ENCODE peak calls at places on chromosomes 1 and 21, in seven cellular contexts. O is NCI-H1092; D is anterior cingulate cortex; B is cortex of kidney; S is cardiac muscle cell; T is AG08395; K is central memory CD4-positive, alpha-beta T cell. Y is an unnamed sample.

GRCh38 chr1:166908942-166909341 is 32.9 kb upstream of the TADA1 start:
- DNase-seq in O (no peak), D (no peak), B (no peak), S (no peak), T (no peak), K (no peak), Y (no peak)

GRCh38 chr1:173315296-173315695 is 108.2 kb upstream of the TNFSF4 start:
- DNase-seq in O (no peak), D (no peak), B (no peak), S (no peak), T (no peak), K (no peak), Y (no peak)

GRCh38 chr1:227318003-227318851 is at the start of gene CDC42BPA:
- DNase-seq in O (peak), D (peak), B (no peak), S (peak), T (peak), K (no peak), Y (peak)

GRCh38 chr1:169765580-169766331 is 29.0 kb downstream of the METTL18 start:
- DNase-seq in O (no peak), D (no peak), B (no peak), S (no peak), T (no peak), K (no peak), Y (no peak)

GRCh38 chr1:156643266-156644092 is 1.6 kb downstream of the BCAN start:
- DNase-seq in O (no peak), D (no peak), B (no peak), S (no peak), T (no peak), K (peak), Y (no peak)

GRCh38 chr1:61157420-61157987 is 75.1 kb downstream of the NFIA start:
- DNase-seq in O (no peak), D (no peak), B (no peak), S (peak), T (peak), K (no peak), Y (no peak)

GRCh38 chr1:8966606-8967005 is 20.9 kb downstream of the CA6 start:
- DNase-seq in O (no peak), D (no peak), B (no peak), S (no peak), T (no peak), K (no peak), Y (no peak)

GRCh38 chr1:12078938-12079861 is 16.1 kb downstream of the TNFRSF8 start:
- DNase-seq in O (peak), D (no peak), B (no peak), S (peak), T (peak), K (no peak), Y (no peak)

GRCh38 chr1:188317894-188318293 is 1489.1 kb downstream of the PLA2G4A start:
- DNase-seq in O (no peak), D (no peak), B (no peak), S (no peak), T (no peak), K (no peak), Y (no peak)

GRCh38 chr1:30700528-30701265 is 22.7 kb downstream of the MATN1 start:
- DNase-seq in O (no peak), D (no peak), B (no peak), S (no peak), T (peak), K (no peak), Y (peak)

GRCh38 chr1:224541072-224541790 is 74.9 kb upstream of the CNIH3 start:
- DNase-seq in O (no peak), D (no peak), B (no peak), S (no peak), T (no peak), K (no peak), Y (no peak)

GRCh38 chr1:216193839-216194443 is 229.3 kb downstream of the USH2A start:
- DNase-seq in O (peak), D (no peak), B (no peak), S (no peak), T (no peak), K (no peak), Y (no peak)

GRCh38 chr1:245045087-245045881 is 109.5 kb upstream of the KIF26B start:
- DNase-seq in O (no peak), D (no peak), B (no peak), S (peak), T (no peak), K (no peak), Y (no peak)

GRCh38 chr21:43867936-43868335 is 2.9 kb downstream of the AGPAT3 start:
- DNase-seq in O (no peak), D (no peak), B (no peak), S (no peak), T (no peak), K (no peak), Y (no peak)

GRCh38 chr1:10808441-10808840 is 12.0 kb upstream of the CASZ1 start:
- DNase-seq in O (no peak), D (no peak), B (no peak), S (no peak), T (no peak), K (no peak), Y (no peak)

GRCh38 chr1:183124259-183124658 is 61.8 kb upstream of the LAMC2 start:
- DNase-seq in O (no peak), D (no peak), B (no peak), S (no peak), T (no peak), K (no peak), Y (no peak)

GRCh38 chr1:152227310-152227928 is 3.4 kb upstream of the HRNR start:
- DNase-seq in O (no peak), D (no peak), B (no peak), S (no peak), T (peak), K (no peak), Y (no peak)

GRCh38 chr1:115564201-115564600 is 77.6 kb upstream of the VANGL1 start:
- DNase-seq in O (no peak), D (no peak), B (no peak), S (peak), T (no peak), K (no peak), Y (no peak)

GRCh38 chr1:91730781-91731732 is 154.9 kb downstream of the TGFBR3 start:
- DNase-seq in O (no peak), D (no peak), B (no peak), S (no peak), T (no peak), K (peak), Y (no peak)

GRCh38 chr1:26434161-26434752 is 2.1 kb downstream of the DHDDS start:
- DNase-seq in O (no peak), D (no peak), B (no peak), S (no peak), T (no peak), K (no peak), Y (no peak)

GRCh38 chr1:18110968-18111367 is 3.4 kb downstream of the IGSF21 start:
- DNase-seq in O (no peak), D (no peak), B (no peak), S (no peak), T (no peak), K (no peak), Y (no peak)

GRCh38 chr21:42115136-42115683 is 44.1 kb downstream of the UMODL1 start:
- DNase-seq in O (no peak), D (no peak), B (no peak), S (no peak), T (no peak), K (no peak), Y (no peak)

GRCh38 chr1:192489046-192489445 is 86.5 kb upstream of the RGS1 start:
- DNase-seq in O (no peak), D (no peak), B (no peak), S (no peak), T (peak), K (no peak), Y (no peak)

GRCh38 chr21:42678118-42678430 is 24.7 kb downstream of the PDE9A start:
- DNase-seq in O (peak), D (no peak), B (no peak), S (no peak), T (no peak), K (no peak), Y (no peak)

GRCh38 chr1:89971600-89971999 is 23.3 kb upstream of the ZNF326 start:
- DNase-seq in O (no peak), D (no peak), B (no peak), S (no peak), T (no peak), K (no peak), Y (no peak)

GRCh38 chr1:6140413-6140812 is 39.7 kb downstream of the CHD5 start:
- DNase-seq in O (no peak), D (no peak), B (no peak), S (no peak), T (no peak), K (no peak), Y (no peak)

GRCh38 chr1:111730282-111730681 is 8.9 kb downstream of the INKA2 start:
- DNase-seq in O (no peak), D (no peak), B (no peak), S (no peak), T (no peak), K (no peak), Y (no peak)

GRCh38 chr1:236066054-236066453 is 1.2 kb upstream of the NID1 start:
- DNase-seq in O (no peak), D (no peak), B (no peak), S (no peak), T (no peak), K (no peak), Y (no peak)

GRCh38 chr1:149843302-149844041 is 55.9 kb upstream of the BOLA1 start:
- DNase-seq in O (no peak), D (no peak), B (no peak), S (peak), T (no peak), K (peak), Y (no peak)

GRCh38 chr1:106699436-106699835 is 357.0 kb upstream of the PRMT6 start:
- DNase-seq in O (no peak), D (no peak), B (no peak), S (no peak), T (peak), K (no peak), Y (no peak)

GRCh38 chr1:91080650-91081049 is 58.8 kb upstream of the ZNF644 start:
- DNase-seq in O (no peak), D (no peak), B (no peak), S (no peak), T (peak), K (no peak), Y (peak)

GRCh38 chr1:203536981-203537455 is 43.1 kb downstream of the OPTC start:
- DNase-seq in O (no peak), D (no peak), B (no peak), S (no peak), T (no peak), K (no peak), Y (peak)

GRCh38 chr1:93989601-93990000 is 80.4 kb upstream of the GCLM start:
- DNase-seq in O (no peak), D (no peak), B (no peak), S (no peak), T (no peak), K (no peak), Y (no peak)

GRCh38 chr1:56433056-56433577 is 146.2 kb downstream of the PLPP3 start:
- DNase-seq in O (no peak), D (no peak), B (no peak), S (no peak), T (no peak), K (no peak), Y (no peak)

GRCh38 chr1:184513966-184514365 is 127.1 kb downstream of the C1orf21 start:
- DNase-seq in O (no peak), D (no peak), B (no peak), S (no peak), T (no peak), K (no peak), Y (no peak)

GRCh38 chr1:178021955-178022354 is 52.1 kb upstream of the SEC16B start:
- DNase-seq in O (no peak), D (no peak), B (no peak), S (no peak), T (no peak), K (no peak), Y (no peak)

GRCh38 chr1:41613646-41614592 is 129.4 kb upstream of the EDN2 start:
- DNase-seq in O (no peak), D (no peak), B (no peak), S (no peak), T (no peak), K (no peak), Y (no peak)

GRCh38 chr1:65150583-65151263 is 2.7 kb downstream of the AK4 start:
- DNase-seq in O (no peak), D (no peak), B (no peak), S (no peak), T (no peak), K (no peak), Y (no peak)

GRCh38 chr1:54331091-54331772 is 75.0 kb downstream of the SSBP3 start:
- DNase-seq in O (no peak), D (peak), B (no peak), S (no peak), T (peak), K (no peak), Y (no peak)

Y was measured in T1000.